ENCODE peak calls at places on chromosomes 7 and 10, in seven cellular contexts. C, E, Z, O, A, M and J are unnamed samples.

GRCh38 chr7:83984076-83984475 is 210.5 kb downstream of the SEMA3A start:
- DNase-seq in Z (no peak), C (no peak), A (no peak), M (no peak), O (no peak), E (no peak), J (no peak)

GRCh38 chr7:101363734-101364374 is 1.2 kb downstream of the COL26A1 start:
- DNase-seq in A (no peak), E (no peak), C (peak; percentile 88), Z (peak; percentile 86), M (peak; percentile 62), O (peak; percentile 41), J (peak; percentile 75)

GRCh38 chr7:7257899-7258692 is 75.8 kb downstream of the C1GALT1 start:
- DNase-seq in A (no peak), Z (no peak), E (no peak), M (no peak), C (no peak), O (no peak), J (no peak)

GRCh38 chr10:35324196-35324595 is 12.1 kb upstream of the CCNY start:
- DNase-seq in C (no peak), A (peak; percentile 26), E (no peak), Z (peak; percentile 40), M (no peak), O (no peak), J (no peak)

GRCh38 chr7:38369816-38370493 is 96.5 kb upstream of the TARP start:
- DNase-seq in M (peak; percentile 92), O (peak; percentile 69), Z (peak; percentile 77), E (peak; percentile 86), C (peak; percentile 96), A (no peak), J (peak; percentile 93)

GRCh38 chr10:71765176-71765906 is 8.0 kb downstream of the VSIR start:
- DNase-seq in O (no peak), A (no peak), M (peak; percentile 34), Z (peak; percentile 55), E (no peak), C (no peak), J (no peak)

GRCh38 chr7:158827411-158828342 is 1.6 kb downstream of the ESYT2 start:
- DNase-seq in E (no peak), A (no peak), O (no peak), Z (peak; percentile 50), M (peak; percentile 45), C (no peak), J (no peak)

GRCh38 chr10:102310356-102311024 is 65.2 kb downstream of the GBF1 start:
- DNase-seq in Z (peak; percentile 86), E (peak; percentile 67), M (peak; percentile 63), A (no peak), O (no peak), C (no peak), J (no peak)

GRCh38 chr10:71476249-71477011 is 79.7 kb downstream of the CDH23 start:
- DNase-seq in M (no peak), Z (peak; percentile 6), O (no peak), C (no peak), E (no peak), A (no peak), J (no peak)

GRCh38 chr10:85547460-85548023 is 819.1 kb downstream of the GRID1 start:
- DNase-seq in E (no peak), M (no peak), A (no peak), O (no peak), Z (no peak), C (no peak), J (no peak)

GRCh38 chr7:30252885-30253795 is 31.3 kb upstream of the ZNRF2 start:
- DNase-seq in O (no peak), E (peak; percentile 31), A (no peak), Z (no peak), C (peak; percentile 80), M (peak; percentile 40), J (peak; percentile 77)

GRCh38 chr10:86401588-86402282 is 35.1 kb upstream of the GRID1 start:
- DNase-seq in M (no peak), E (no peak), A (no peak), Z (peak; percentile 50), C (no peak), O (no peak), J (peak; percentile 57)

GRCh38 chr10:95474228-95475002 is 86.8 kb downstream of the SORBS1 start:
- DNase-seq in Z (peak; percentile 58), E (no peak), A (no peak), O (no peak), C (no peak), M (peak; percentile 69), J (no peak)

GRCh38 chr10:112797908-112798307 is 152.1 kb upstream of the TCF7L2 start:
- DNase-seq in C (no peak), E (no peak), A (no peak), O (no peak), M (no peak), Z (no peak), J (no peak)
- TF ChIP-seq CTCF in C (no peak), E (no peak), A (no peak), O (no peak), M (no peak), Z (no peak), J (no peak)

DNA sequence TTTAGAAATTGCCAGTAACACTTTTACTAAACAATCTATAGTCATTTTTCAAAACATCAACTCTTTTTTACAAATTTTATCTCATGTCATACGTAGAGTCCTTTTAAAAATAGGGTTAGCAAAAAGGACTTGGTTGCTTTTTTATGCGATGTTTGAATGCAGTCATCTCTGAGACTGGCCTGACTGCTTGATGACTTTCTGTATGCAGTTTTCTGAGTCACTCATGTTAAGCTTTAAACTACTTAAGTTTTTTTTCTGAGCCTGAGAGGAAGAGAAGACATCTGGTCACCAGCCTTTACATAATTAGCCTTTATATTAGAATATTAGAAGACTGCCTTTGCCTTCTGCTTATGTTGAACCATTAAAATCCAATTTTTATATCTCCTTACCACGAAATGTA is 834.4 kb upstream of the MBL2 start:
- DNase-seq in Z (no peak), C (no peak), A (no peak), O (no peak), E (no peak), M (no peak), J (no peak)
- TF ChIP-seq CTCF in Z (no peak), C (no peak), A (no peak), O (no peak), E (no peak), M (no peak), J (no peak)

GRCh38 chr7:128394904-128395496 is 14.8 kb downstream of the IMPDH1 start:
- DNase-seq in M (no peak), O (no peak), A (no peak), C (no peak), Z (no peak), E (no peak), J (no peak)

GRCh38 chr7:128398016-128398840 is 11.6 kb downstream of the IMPDH1 start:
- DNase-seq in E (peak; percentile 32), A (no peak), C (no peak), O (no peak), M (peak; percentile 55), Z (peak; percentile 68), J (no peak)

GRCh38 chr7:128393526-128394330 is 16.1 kb downstream of the IMPDH1 start:
- DNase-seq in Z (no peak), O (no peak), E (no peak), M (no peak), A (no peak), C (no peak), J (no peak)

GRCh38 chr7:128396357-128396756 is 13.4 kb downstream of the IMPDH1 start:
- DNase-seq in C (no peak), A (no peak), M (no peak), Z (no peak), E (no peak), O (no peak), J (no peak)

DNA sequence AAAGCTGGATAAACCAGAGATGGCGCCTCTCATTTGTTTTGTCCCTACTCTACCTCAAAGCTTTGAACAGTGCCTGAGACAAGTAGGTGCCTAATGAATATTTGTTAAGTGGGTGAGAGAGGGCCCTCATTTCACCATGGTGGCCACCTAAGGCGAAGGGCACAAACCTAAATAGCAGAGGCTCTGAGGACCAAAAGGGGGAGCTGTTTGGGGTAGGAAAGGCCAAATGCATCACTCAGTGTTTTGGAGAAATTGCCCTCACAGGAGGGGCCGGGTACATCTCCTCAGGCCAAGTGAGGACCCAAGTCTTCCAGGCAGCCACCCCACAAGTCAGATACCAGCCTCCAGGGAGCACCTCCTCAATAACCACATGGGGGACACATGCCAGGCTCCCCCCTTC is 14.0 kb downstream of the IMPDH1 start:
- DNase-seq in O (no peak), A (no peak), Z (no peak), C (no peak), E (no peak), M (no peak), J (no peak)
- TF ChIP-seq CTCF in O (peak; percentile 8), A (no peak), Z (no peak), C (no peak), E (peak; percentile 41), M (peak; percentile 21), J (no peak)

GRCh38 chr10:26728957-26729356 is 31.5 kb downstream of the PDSS1 start:
- DNase-seq in A (no peak), C (no peak), Z (no peak), M (no peak), O (no peak), E (no peak), J (no peak)
- TF ChIP-seq CTCF in A (no peak), C (no peak), Z (no peak), M (no peak), O (no peak), E (peak; percentile 14), J (no peak)

GRCh38 chr7:85469446-85469970 is 282.7 kb upstream of the SEMA3D start:
- DNase-seq in O (peak; percentile 47), Z (peak; percentile 43), M (peak; percentile 8), E (no peak), C (no peak), A (peak; percentile 28), J (no peak)

DNA sequence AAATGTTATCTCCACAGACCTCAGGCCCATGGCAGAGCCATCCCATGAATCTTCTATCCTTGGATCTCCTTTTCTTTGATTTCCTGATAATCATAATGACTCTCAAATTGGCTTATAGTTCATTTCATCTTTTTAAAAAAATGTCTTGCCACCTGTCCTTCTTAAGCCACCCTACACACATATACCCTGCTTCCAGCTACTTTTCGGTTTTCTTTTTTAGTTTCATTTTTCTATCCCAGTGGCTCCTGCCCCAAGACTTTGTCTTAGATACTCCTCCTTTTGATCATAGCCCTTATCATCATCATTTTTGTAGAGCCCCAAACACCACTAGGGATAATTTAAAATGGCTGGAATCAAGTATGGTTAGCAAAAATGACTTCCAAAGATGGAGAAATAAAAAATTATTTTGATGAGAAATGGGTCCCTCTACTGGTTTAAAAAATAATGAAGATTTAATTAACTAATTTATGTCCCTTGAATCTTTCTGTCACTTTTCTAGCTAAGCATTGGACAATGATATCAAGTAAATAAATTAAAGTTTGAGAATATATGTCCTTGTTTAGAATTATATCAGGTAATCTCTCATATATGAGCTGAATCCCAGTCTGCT is 277.3 kb upstream of the SEMA3D start:
- DNase-seq in M (peak; percentile 18), O (no peak), A (no peak), Z (peak; percentile 8), E (no peak), C (no peak), J (no peak)
- TF ChIP-seq CTCF in M (peak; percentile 28), O (no peak), A (no peak), Z (no peak), E (no peak), C (no peak), J (no peak)